ENCODE peak calls at places on chromosomes 13 and 19, in five cellular contexts. One of them, this sample, is unnamed. For H3K27me3, the result is how much of the 10 kb centered on the place peaks cover.

GRCh38 chr13:98676239-98676638 is 76.2 kb downstream of the SLC15A1 start:
- DNase-seq in fibroblast of lung: no peak
- DNase-seq in cardiac muscle cell: no peak
- DNase-seq in K562: no peak
- DNase-seq in stomach: no peak
- DNase-seq in this sample: no peak

GRCh38 chr13:88450515-88450914 is 779.3 kb downstream of the SLITRK5 start:
- DNase-seq in cardiac muscle cell: no peak
- DNase-seq in fibroblast of lung: no peak
- DNase-seq in stomach: no peak
- DNase-seq in K562: no peak
- DNase-seq in this sample: no peak

GRCh38 chr19:12666305-12667048 is at the start of the genes MAN2B1 and WDR83:
- DNase-seq in K562: peak
- DNase-seq in fibroblast of lung: peak
- DNase-seq in cardiac muscle cell: peak
- DNase-seq in stomach: peak
- DNase-seq in this sample: peak

GRCh38 chr13:106534844-106535551 is 464 bp downstream of the EFNB2 start:
- DNase-seq in K562: no peak
- DNase-seq in cardiac muscle cell: peak
- DNase-seq in stomach: peak
- DNase-seq in fibroblast of lung: peak
- DNase-seq in this sample: no peak

GRCh38 chr13:73059460-73060250 is 850 bp downstream of the KLF5 start:
- DNase-seq in fibroblast of lung: no peak
- DNase-seq in cardiac muscle cell: peak
- DNase-seq in stomach: peak
- DNase-seq in K562: peak
- DNase-seq in this sample: peak

GRCh38 chr13:114096811-114097503 is 35.5 kb downstream of the RASA3 start:
- DNase-seq in cardiac muscle cell: no peak
- DNase-seq in fibroblast of lung: no peak
- DNase-seq in K562: no peak
- DNase-seq in stomach: no peak
- DNase-seq in this sample: no peak

GRCh38 chr13:30872685-30873443 is 33.2 kb upstream of the MEDAG start:
- DNase-seq in stomach: no peak
- DNase-seq in K562: no peak
- DNase-seq in fibroblast of lung: peak
- DNase-seq in cardiac muscle cell: no peak
- DNase-seq in this sample: no peak

GRCh38 chr13:71320452-71320851 is 546.6 kb downstream of the DACH1 start:
- DNase-seq in cardiac muscle cell: peak
- DNase-seq in stomach: no peak
- DNase-seq in K562: peak
- DNase-seq in fibroblast of lung: peak
- DNase-seq in this sample: no peak

GRCh38 chr13:48403151-48403631 is 9.7 kb downstream of the LPAR6 start:
- DNase-seq in stomach: no peak
- DNase-seq in fibroblast of lung: peak
- DNase-seq in K562: no peak
- DNase-seq in cardiac muscle cell: no peak
- DNase-seq in this sample: no peak

GRCh38 chr19:37988758-37989635 is 82.0 kb downstream of the SIPA1L3 start:
- DNase-seq in fibroblast of lung: no peak
- DNase-seq in K562: no peak
- DNase-seq in cardiac muscle cell: no peak
- DNase-seq in stomach: no peak
- DNase-seq in this sample: no peak

GRCh38 chr19:37909661-37910199 is 2.7 kb downstream of the SIPA1L3 start:
- DNase-seq in cardiac muscle cell: no peak
- DNase-seq in stomach: no peak
- DNase-seq in K562: no peak
- DNase-seq in fibroblast of lung: no peak
- DNase-seq in this sample: no peak

GRCh38 chr13:108957369-108958012 is 328.1 kb downstream of the MYO16 start:
- DNase-seq in cardiac muscle cell: no peak
- DNase-seq in K562: no peak
- DNase-seq in stomach: no peak
- DNase-seq in fibroblast of lung: peak
- DNase-seq in this sample: no peak

GRCh38 chr13:73984949-73985691 is 149.1 kb downstream of the KLF12 start:
- DNase-seq in K562: no peak
- DNase-seq in cardiac muscle cell: peak
- DNase-seq in fibroblast of lung: no peak
- DNase-seq in stomach: no peak
- DNase-seq in this sample: peak

GRCh38 chr13:99995503-99996176 is 14.1 kb downstream of the ZIC2 start:
- DNase-seq in fibroblast of lung: peak
- DNase-seq in K562: no peak
- DNase-seq in stomach: no peak
- DNase-seq in cardiac muscle cell: no peak
- DNase-seq in this sample: no peak

GRCh38 chr19:39162441-39163043 is 34.2 kb upstream of the NCCRP1 start:
- DNase-seq in cardiac muscle cell: no peak
- DNase-seq in K562: no peak
- DNase-seq in fibroblast of lung: no peak
- DNase-seq in stomach: no peak
- DNase-seq in this sample: no peak

GRCh38 chr13:26585136-26585535 is 27.7 kb downstream of the WASF3 start:
- DNase-seq in fibroblast of lung: peak
- DNase-seq in cardiac muscle cell: no peak
- DNase-seq in stomach: no peak
- DNase-seq in K562: no peak
- DNase-seq in this sample: no peak

GRCh38 chr19:12705169-12705568 is 8.7 kb upstream of the FBXW9 start:
- DNase-seq in cardiac muscle cell: no peak
- DNase-seq in K562: no peak
- DNase-seq in stomach: no peak
- DNase-seq in fibroblast of lung: no peak
- DNase-seq in this sample: no peak

GRCh38 chr19:19320362-19321142 is at the start of the genes MAU2 and SUGP1:
- DNase-seq in K562: peak
- DNase-seq in fibroblast of lung: peak
- DNase-seq in stomach: peak
- DNase-seq in cardiac muscle cell: peak
- DNase-seq in this sample: peak

GRCh38 chr19:15615526-15615925 is 508 bp downstream of the CYP4F8 start:
- DNase-seq in cardiac muscle cell: no peak
- DNase-seq in fibroblast of lung: no peak
- DNase-seq in stomach: no peak
- DNase-seq in K562: no peak
- DNase-seq in this sample: no peak
- H3K27me3 ChIP-seq in cardiac muscle cell: under half
- H3K27me3 ChIP-seq in fibroblast of lung: under half
- H3K27me3 ChIP-seq in stomach: under half
- H3K27me3 ChIP-seq in K562: under half
- H3K27me3 ChIP-seq in this sample: under half

DNA sequence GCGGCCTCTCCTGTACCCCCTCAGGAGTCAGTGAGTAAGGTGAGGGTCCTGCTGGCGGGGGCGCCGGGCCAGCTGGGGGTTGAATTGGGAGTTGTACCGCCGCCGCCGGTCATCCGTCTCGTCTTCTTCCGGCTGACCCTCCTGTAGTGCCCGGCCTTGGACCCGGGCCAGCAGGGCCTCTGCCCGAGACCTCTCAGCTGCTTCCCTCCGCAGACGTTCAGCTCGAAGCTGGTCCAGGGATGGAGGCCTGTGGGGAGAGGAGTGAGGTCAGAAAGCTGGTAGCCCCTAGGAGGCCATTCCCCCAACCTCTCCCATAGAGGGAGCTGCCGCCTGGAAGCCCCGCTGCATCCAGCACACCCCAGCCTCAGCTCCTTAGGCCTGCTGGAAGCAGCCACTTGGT is 3.8 kb downstream of the LENG1 start:
- DNase-seq in fibroblast of lung: no peak
- DNase-seq in cardiac muscle cell: no peak
- DNase-seq in stomach: no peak
- DNase-seq in K562: no peak
- DNase-seq in this sample: no peak
- H3K27ac ChIP-seq in fibroblast of lung: no peak
- H3K27ac ChIP-seq in cardiac muscle cell: no peak
- H3K27ac ChIP-seq in stomach: no peak
- H3K27ac ChIP-seq in K562: no peak
- H3K27ac ChIP-seq in this sample: peak

GRCh38 chr13:21671793-21672680 is 1.2 kb downstream of the FGF9 start:
- DNase-seq in stomach: no peak
- DNase-seq in cardiac muscle cell: peak
- DNase-seq in fibroblast of lung: no peak
- DNase-seq in K562: no peak
- DNase-seq in this sample: no peak

GRCh38 chr13:21670006-21670882 is 629 bp upstream of the FGF9 start:
- DNase-seq in K562: peak
- DNase-seq in cardiac muscle cell: peak
- DNase-seq in stomach: peak
- DNase-seq in fibroblast of lung: peak
- DNase-seq in this sample: peak

GRCh38 chr13:21672811-21673591 is 2.1 kb downstream of the FGF9 start:
- DNase-seq in fibroblast of lung: no peak
- DNase-seq in cardiac muscle cell: peak
- DNase-seq in K562: no peak
- DNase-seq in stomach: no peak
- DNase-seq in this sample: no peak

GRCh38 chr13:21668665-21669599 is 1.9 kb upstream of the FGF9 start:
- DNase-seq in stomach: no peak
- DNase-seq in cardiac muscle cell: peak
- DNase-seq in fibroblast of lung: peak
- DNase-seq in K562: no peak
- DNase-seq in this sample: no peak

DNA sequence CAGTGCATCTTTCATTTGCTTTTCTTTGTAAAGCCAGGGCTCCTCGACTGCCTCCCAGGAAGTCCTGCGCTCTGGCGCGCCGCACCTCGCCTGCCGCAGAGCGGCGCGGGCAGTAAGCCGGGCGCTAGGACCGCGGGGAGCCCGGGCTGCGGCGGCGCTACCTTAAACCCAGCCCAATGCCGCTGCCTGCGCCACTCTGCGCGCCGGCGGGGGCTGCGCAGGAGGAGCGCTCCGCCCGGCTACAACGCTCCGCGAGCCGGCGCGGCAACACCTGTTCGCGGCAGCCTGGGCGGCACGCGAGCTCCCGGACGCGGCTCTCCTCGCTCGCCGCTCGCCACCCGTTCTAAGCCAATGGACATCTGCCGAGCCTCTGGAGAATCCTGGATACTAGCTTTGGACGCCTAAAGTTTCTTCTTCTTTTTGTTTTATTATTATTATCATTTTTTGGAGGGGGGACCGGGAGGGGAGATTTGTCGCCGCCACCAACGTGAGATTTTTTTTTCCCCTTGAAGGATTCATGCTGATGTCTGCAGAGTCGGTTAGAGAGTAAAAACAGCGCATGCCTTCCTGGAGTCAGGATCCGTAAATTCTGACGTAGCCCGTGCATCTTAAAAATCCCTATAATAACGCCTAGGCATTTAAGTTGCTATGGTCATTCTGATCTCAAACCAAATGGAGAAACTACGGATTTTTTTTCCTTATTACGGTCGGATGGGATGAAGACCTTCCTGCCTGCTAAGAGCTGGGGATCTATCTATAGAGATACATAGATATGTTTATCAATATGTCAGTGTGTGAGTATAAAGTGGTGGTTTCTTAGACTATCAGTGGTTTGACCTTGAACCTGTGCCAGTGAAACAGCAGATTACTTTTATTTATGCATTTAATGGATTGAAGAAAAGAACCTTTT is at the start of gene FGF9:
- DNase-seq in stomach: peak
- DNase-seq in cardiac muscle cell: peak
- DNase-seq in K562: peak
- DNase-seq in fibroblast of lung: peak
- DNase-seq in this sample: peak
- H3K27me3 ChIP-seq in stomach: half or more
- H3K27me3 ChIP-seq in cardiac muscle cell: half or more
- H3K27me3 ChIP-seq in K562: under half
- H3K27me3 ChIP-seq in fibroblast of lung: under half
- H3K27me3 ChIP-seq in this sample: under half

DNA sequence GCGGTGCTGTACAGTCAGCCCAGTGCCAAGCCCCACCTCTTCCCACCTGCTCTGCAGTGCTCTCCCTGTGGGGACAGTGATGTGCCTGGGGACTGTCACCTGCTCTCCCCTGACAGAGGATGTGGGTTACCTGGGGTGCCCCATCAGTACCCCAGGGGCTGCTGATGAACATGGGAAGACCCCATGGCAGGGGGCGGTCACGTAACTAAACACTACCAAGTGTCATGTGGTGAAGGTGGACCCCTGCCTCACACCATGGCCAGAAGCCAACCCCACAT is 12.7 kb downstream of the KDM4B start:
- DNase-seq in K562: no peak
- DNase-seq in cardiac muscle cell: no peak
- DNase-seq in stomach: no peak
- DNase-seq in fibroblast of lung: no peak
- DNase-seq in this sample: no peak
- H3K27ac ChIP-seq in K562: no peak
- H3K27ac ChIP-seq in cardiac muscle cell: no peak
- H3K27ac ChIP-seq in stomach: no peak
- H3K27ac ChIP-seq in fibroblast of lung: no peak
- H3K27ac ChIP-seq in this sample: no peak

DNA sequence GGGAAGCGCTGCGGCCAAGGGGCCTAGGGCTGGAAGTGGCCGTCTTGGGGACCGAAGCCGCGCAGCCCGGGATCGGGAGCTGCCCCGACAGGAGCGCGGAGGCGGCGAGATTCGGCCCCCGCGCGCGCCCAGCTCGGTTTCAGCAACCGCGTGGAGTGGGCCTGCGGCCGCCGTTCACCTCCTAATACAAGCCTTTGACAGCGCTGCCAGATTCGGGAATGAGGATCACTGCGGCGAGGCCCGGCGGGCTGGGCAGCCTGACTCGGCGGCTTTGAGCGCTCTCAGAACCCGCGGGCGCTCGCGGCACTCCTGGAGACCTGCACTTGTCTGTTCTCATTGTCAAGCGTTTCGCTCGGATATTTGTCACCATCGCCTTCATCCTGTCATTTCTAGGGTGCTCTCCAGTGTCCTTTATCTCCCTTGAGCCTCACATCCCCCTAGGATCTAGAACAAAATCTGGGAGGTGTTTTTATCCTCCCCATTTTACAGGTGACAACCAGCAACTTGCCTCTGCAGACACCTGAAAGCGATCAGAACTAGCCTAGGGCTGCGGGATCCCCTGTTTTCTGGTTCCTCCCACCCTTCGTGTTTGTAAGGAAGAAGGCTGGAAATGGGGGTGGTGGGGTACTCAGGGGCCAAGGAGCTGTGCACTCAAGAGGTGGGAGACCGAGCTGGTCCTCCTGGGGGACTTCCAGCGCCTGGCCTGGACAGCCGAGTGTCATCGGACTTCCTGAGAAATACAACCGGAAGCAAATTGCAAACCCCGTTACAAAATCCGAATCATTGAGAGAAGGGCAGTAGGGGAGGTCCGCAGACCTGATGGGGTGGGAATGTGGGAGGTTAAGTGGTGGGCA is 1.5 kb upstream of the CDX2 start:
- DNase-seq in fibroblast of lung: no peak
- DNase-seq in stomach: peak
- DNase-seq in cardiac muscle cell: no peak
- DNase-seq in K562: no peak
- DNase-seq in this sample: no peak
- H3K27me3 ChIP-seq in fibroblast of lung: half or more
- H3K27me3 ChIP-seq in stomach: half or more
- H3K27me3 ChIP-seq in cardiac muscle cell: half or more
- H3K27me3 ChIP-seq in K562: under half
- H3K27me3 ChIP-seq in this sample: half or more

GRCh38 chr19:14599548-14600147 is 16.8 kb downstream of the CLEC17A start:
- DNase-seq in stomach: no peak
- DNase-seq in K562: no peak
- DNase-seq in cardiac muscle cell: no peak
- DNase-seq in fibroblast of lung: no peak
- DNase-seq in this sample: no peak
- H3K27ac ChIP-seq in stomach: no peak
- H3K27ac ChIP-seq in K562: no peak
- H3K27ac ChIP-seq in cardiac muscle cell: no peak
- H3K27ac ChIP-seq in fibroblast of lung: no peak
- H3K27ac ChIP-seq in this sample: no peak

This sample was measured in CD4-positive, alpha-beta T cell.